ENCODE peak calls at places on chromosomes 1 and 21, in four cellular contexts. Q, H, M and U are unnamed samples.

GRCh38 chr21:45021428-45022347 is 52.7 kb upstream of the ADARB1 start:
- DNase-seq in Q (no peak), H (no peak), M (no peak), U (no peak)

GRCh38 chr1:45337630-45338320 is 2.2 kb upstream of the TOE1 start:
- DNase-seq in Q (peak; percentile 10), H (no peak), M (no peak), U (peak; percentile 57)

GRCh38 chr1:172203135-172203823 is 217.2 kb upstream of the C1orf105 start:
- DNase-seq in Q (no peak), H (no peak), M (no peak), U (no peak)

GRCh38 chr1:232981161-232981560 is 30.8 kb downstream of the NTPCR start:
- DNase-seq in Q (no peak), H (no peak), M (no peak), U (no peak)

GRCh38 chr1:66980745-66981367 is 56.1 kb downstream of the MIER1 start:
- DNase-seq in Q (no peak), H (no peak), M (no peak), U (peak; percentile 75)

GRCh38 chr21:44315691-44316208 is 15.9 kb downstream of the PFKL start:
- DNase-seq in Q (no peak), H (no peak), M (no peak), U (no peak)

GRCh38 chr1:178941849-178942248 is 71.0 kb upstream of the ANGPTL1 start:
- DNase-seq in Q (no peak), H (no peak), M (no peak), U (no peak)

GRCh38 chr1:155261401-155261887 is 716 bp downstream of the SCAMP3 start:
- DNase-seq in Q (no peak), H (no peak), M (no peak), U (no peak)

GRCh38 chr1:26126321-26127084 is 14.9 kb downstream of the PDIK1L start:
- DNase-seq in Q (peak; percentile 85), H (no peak), M (peak; percentile 30), U (peak; percentile 92)

GRCh38 chr1:84853743-84854721 is 39.0 kb downstream of the LPAR3 start:
- DNase-seq in Q (peak; percentile 98), H (no peak), M (peak; percentile 30), U (peak; percentile 97)

GRCh38 chr1:150259217-150259616 is 1.6 kb downstream of the CA14 start:
- DNase-seq in Q (no peak), H (no peak), M (no peak), U (no peak)

GRCh38 chr1:152110860-152111514 is 4.3 kb downstream of the TCHH start:
- DNase-seq in Q (peak; percentile 59), H (peak; percentile 11), M (no peak), U (peak; percentile 50)

GRCh38 chr1:21815724-21816311 is 3.8 kb downstream of the LDLRAD2 start:
- DNase-seq in Q (no peak), H (no peak), M (no peak), U (no peak)

GRCh38 chr1:41578712-41579335 is 94.3 kb upstream of the EDN2 start:
- DNase-seq in Q (peak; percentile 18), H (no peak), M (no peak), U (peak; percentile 49)